ENCODE peak calls at places on chromosomes 3 and 15, in six cellular contexts. O, L, A, Z, U and X are unnamed samples.

GRCh38 chr3:58640700-58641372 is 25.7 kb downstream of the FAM3D start:
- DNase-seq in A (peak), L (peak), O (peak), U (peak), Z (peak), X (no peak)

GRCh38 chr15:43800286-43801136 is at the start of gene HYPK:
- DNase-seq in L (peak), Z (peak), O (peak), U (peak), A (peak), X (peak)

GRCh38 chr15:85515212-85515611 is 134.8 kb downstream of the AKAP13 start:
- DNase-seq in Z (peak), O (no peak), A (no peak), L (no peak), U (no peak), X (peak)

GRCh38 chr3:20648294-20648693 is 462.3 kb upstream of the SGO1 start:
- DNase-seq in O (peak), L (no peak), A (no peak), Z (peak), U (peak), X (peak)

GRCh38 chr3:152281032-152281713 is 12.4 kb downstream of the MBNL1 start:
- DNase-seq in U (no peak), L (peak), O (no peak), A (no peak), Z (peak), X (no peak)

GRCh38 chr3:123741058-123741511 is 143.0 kb downstream of the MYLK start:
- DNase-seq in Z (peak), A (no peak), L (no peak), O (no peak), U (no peak), X (no peak)

GRCh38 chr3:126834596-126835471 is 130.8 kb downstream of the CHCHD6 start:
- DNase-seq in A (no peak), U (no peak), O (no peak), L (no peak), Z (peak), X (no peak)

GRCh38 chr3:40608091-40608490 is 83.3 kb downstream of the ZNF621 start:
- DNase-seq in Z (no peak), A (no peak), L (no peak), U (no peak), O (no peak), X (peak)

GRCh38 chr15:55627730-55628368 is 39.7 kb upstream of the PYGO1 start:
- DNase-seq in Z (peak), A (no peak), U (peak), L (no peak), O (peak), X (peak)

GRCh38 chr15:63369766-63370165 is 11.9 kb downstream of the CA12 start:
- DNase-seq in O (peak), Z (peak), L (no peak), U (no peak), A (no peak), X (no peak)

GRCh38 chr3:159977295-159977694 is 11.3 kb upstream of the IL12A start:
- DNase-seq in U (no peak), O (no peak), A (no peak), L (no peak), Z (no peak), X (no peak)

GRCh38 chr15:41024141-41024540 is 70.9 kb downstream of the CHAC1 start:
- DNase-seq in Z (peak), A (no peak), U (peak), L (no peak), O (peak), X (peak)

GRCh38 chr3:32018723-32019564 is 37.4 kb downstream of the ZNF860 start:
- DNase-seq in O (peak), Z (peak), U (peak), L (no peak), A (peak), X (peak)

GRCh38 chr3:155019576-155019975 is 60.5 kb upstream of the MME start:
- DNase-seq in Z (no peak), U (peak), A (no peak), O (peak), L (no peak), X (no peak)

GRCh38 chr3:101039285-101039684 is 46.1 kb upstream of the ABI3BP start:
- DNase-seq in L (no peak), O (no peak), Z (no peak), U (no peak), A (no peak), X (no peak)

GRCh38 chr15:92385096-92385495 is 8.6 kb upstream of the ST8SIA2 start:
- DNase-seq in U (no peak), A (no peak), L (no peak), Z (peak), O (peak), X (no peak)

DNA sequence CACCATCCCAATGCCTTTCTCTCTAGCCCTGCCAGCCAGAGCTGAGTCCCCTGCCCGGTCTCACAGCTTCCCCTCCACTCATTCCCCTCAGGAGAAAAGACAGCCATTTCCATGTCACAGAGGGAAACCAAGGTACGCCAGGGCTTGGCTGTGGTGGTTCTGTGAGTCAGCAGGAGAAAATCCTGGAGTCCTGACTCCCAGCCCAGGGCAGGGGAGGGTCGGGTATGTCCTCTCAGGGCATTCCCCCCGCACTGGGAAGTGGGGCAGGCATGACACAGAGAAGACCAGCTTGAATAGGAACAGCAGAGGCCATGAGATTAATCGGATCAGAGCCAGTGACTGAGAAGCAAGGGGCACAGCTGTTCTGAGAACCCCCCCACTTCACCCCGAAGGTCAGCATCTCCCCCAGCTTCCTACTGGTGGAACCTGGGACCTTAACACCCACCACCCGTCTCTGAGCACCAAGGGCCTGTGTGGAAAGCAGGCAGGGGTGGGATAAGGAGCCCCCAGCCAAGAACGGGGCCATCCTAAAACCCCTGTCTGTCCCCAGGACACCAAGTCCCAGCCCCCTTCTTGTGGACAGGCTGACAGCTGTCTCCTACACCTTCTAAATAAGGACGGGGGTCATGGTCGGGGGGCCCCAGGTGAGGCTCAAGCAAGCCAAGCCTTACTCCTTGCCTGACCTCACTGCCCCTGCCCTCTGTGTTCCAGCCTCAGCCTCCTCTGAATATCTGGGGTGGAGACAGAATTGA is 843 bp upstream of the SLC38A3 start:
- DNase-seq in Z (no peak), L (no peak), A (no peak), O (no peak), U (no peak), X (no peak)
- H3K4me3 ChIP-seq in Z (no peak), L (no peak), A (no peak), O (no peak), U (no peak), X (no peak)

DNA sequence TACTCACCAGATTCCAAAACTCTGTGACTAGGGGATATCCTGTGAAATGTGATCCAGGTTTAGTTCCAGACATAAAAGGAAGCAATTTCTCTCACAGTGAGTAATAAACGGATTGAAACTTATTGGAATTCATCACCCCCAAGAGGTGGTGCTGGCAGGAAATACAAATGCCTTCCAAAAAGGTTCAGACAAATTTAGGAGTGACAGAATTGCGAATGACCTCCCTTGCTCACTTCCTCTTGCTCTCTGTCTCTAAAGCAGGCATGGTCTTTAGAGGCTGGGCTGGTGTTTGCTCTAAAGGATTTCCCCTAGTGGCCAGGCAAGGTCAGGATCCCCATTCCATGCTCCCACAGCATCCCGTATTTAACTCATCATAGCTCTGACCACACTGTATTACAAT is 449.4 kb upstream of the PPP2R3A start:
- DNase-seq in U (no peak), A (peak), O (peak), Z (peak), L (no peak), X (no peak)
- TF ChIP-seq CTCF in U (peak), A (peak), O (peak), Z (peak), L (no peak), X (peak)

DNA sequence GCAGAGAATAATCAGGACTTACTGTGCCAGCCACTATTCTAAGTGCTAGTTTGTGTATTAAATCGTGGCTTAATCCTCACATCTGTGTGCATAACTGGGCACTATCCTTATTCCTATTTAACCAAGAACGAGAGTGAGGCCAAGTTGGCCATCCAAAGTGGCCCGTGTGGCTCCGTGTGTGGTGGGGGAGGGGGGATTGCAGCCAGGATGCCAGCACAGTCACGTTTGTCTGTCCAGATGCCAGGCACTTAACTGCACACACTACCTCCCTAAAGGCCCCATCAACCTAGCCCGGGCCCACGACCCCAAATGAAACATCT is 64.4 kb upstream of the POLG start:
- DNase-seq in A (no peak), L (no peak), O (no peak), Z (no peak), U (no peak), X (no peak)
- H3K4me3 ChIP-seq in A (no peak), L (peak), O (no peak), Z (no peak), U (no peak), X (no peak)

GRCh38 chr15:45666119-45666875 is 31.5 kb downstream of the SQOR start:
- DNase-seq in Z (no peak), O (no peak), A (no peak), U (no peak), L (no peak), X (no peak)
- TF ChIP-seq CTCF in Z (no peak), O (peak), A (no peak), U (no peak), L (no peak), X (no peak)

GRCh38 chr3:64445318-64446300 is 220.3 kb upstream of the PRICKLE2 start:
- DNase-seq in U (peak), A (peak), L (peak), O (no peak), Z (no peak), X (no peak)

GRCh38 chr3:64441861-64442260 is 216.6 kb upstream of the PRICKLE2 start:
- DNase-seq in L (no peak), Z (no peak), O (no peak), U (peak), A (no peak), X (no peak)

GRCh38 chr3:64449026-64449425 is 223.8 kb upstream of the PRICKLE2 start:
- DNase-seq in O (no peak), U (no peak), Z (no peak), L (peak), A (no peak), X (no peak)

GRCh38 chr3:64443553-64444331 is 218.5 kb upstream of the PRICKLE2 start:
- DNase-seq in L (no peak), O (peak), U (peak), A (no peak), Z (peak), X (no peak)

DNA sequence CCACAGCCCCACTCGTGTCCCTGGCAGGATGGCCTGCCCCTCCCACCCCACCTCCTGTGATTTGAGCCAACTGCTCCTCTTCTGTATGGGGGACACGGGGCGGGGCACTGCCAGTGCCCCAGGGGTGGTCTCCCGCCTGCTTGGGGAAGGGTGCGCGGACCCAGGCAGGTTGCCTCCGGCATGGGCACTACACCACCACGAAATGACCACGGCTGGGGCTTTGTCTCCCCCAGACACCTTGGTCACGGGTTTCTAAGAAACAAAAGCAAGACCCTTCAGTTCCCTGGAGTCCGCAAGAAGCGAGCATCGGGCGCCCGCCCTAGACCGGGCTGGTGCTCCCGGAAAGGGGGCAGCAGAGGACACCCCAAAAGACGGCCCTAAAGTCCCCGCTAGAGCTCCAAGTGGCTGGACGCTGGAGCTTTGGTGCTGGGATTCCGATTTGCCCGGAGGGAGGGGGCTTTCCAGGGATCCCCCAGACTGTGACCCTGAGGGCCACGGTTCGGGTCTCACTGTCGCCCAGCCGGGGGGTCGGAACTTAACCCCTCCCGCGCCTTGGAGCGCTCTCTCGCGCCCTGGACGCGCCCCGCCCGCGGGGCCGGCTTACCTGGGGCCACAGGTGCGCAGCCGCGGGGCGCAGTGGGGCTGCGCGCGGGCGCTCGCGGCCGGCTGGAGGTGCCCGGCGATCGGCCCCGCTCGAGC is 219.5 kb upstream of the PRICKLE2 start:
- DNase-seq in A (peak), Z (no peak), O (no peak), U (no peak), L (peak), X (no peak)
- H3K4me3 ChIP-seq in A (peak), Z (peak), O (peak), U (peak), L (peak), X (peak)

DNA sequence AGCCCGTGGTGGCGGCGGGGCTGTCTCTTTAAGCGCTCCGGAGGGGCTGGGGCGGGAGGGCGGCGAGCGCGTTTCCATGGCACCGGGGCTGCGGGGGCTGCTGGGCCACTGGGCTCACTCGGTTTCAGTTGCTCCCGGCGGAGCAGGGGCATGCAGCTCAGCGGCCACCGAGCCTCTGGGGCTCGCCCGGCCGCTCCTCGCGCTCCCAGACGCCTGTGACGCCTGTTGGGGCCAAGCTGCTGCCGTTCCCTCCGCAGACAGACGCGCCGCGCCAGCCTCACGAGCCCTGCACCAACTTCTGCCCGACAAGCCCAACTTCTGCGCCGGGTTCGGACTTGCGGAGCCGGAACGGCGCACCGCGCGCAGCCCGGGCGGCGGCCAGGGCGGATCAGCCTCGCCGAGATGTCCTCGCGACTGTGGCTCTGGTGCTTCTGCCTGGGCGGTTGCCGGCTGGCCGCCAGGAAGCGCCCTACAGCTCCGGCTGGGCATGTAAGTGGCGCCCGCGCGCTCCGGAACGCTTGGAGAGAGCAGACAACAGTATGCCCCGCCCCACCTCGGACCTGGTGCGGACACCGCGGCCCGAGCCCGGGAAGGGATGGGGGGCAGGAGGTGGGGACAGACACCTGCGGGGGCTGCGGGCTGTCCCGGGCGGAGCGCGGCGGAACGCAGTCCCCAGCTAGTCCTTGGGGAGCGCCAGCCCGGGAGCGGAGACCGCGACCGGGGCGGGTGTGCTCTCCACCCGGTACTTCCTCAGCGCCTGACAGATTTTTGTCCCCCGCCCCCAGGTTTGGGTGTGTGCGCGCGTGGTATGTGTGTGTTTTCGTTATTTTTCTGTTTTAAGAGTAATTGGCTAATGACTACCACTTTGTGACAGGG is 154.1 kb upstream of the GOLIM4 start:
- DNase-seq in Z (peak), O (peak), L (peak), U (peak), A (peak), X (peak)
- TF ChIP-seq CTCF in Z (no peak), O (peak), L (peak), U (peak), A (peak), X (peak)

DNA sequence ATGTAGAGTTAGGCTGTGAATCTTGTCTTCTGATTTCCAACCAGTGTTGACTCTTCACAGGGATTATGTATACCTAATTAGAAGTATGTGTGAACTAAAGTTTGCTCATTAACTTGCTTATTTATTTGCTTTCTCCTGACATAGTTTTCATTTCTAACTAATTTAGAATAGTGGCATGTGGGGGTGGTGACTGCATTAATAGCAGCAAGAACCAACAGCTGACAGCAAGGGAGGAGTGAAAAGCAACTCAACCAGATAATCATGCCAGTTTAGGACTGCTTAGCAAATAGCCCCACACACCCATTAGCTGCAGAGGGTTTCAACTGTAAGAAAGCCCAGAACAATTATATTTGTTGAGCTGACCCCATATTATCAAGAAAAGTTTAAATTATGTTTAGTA is 3.8 kb downstream of the ST3GAL6 start:
- DNase-seq in O (no peak), U (no peak), L (no peak), A (no peak), Z (no peak), X (no peak)
- H3K4me3 ChIP-seq in O (no peak), U (no peak), L (no peak), A (no peak), Z (no peak), X (no peak)